ENCODE peak calls at places on chromosome 1, in seven cellular contexts. G, B, M, R, S, C and L are unnamed samples.

GRCh38 chr1:178633068-178633467 is 92.0 kb upstream of the RALGPS2 start:
- DNase-seq in G (no peak), B (no peak), M (no peak), R (peak; percentile 49), S (peak; percentile 60), C (no peak), L (peak; percentile 85)

GRCh38 chr1:111856411-111857135 is 100.9 kb downstream of the DDX20 start:
- DNase-seq in G (no peak), B (no peak), M (no peak), R (no peak), S (no peak), C (no peak), L (no peak)

GRCh38 chr1:19435851-19436465 is 49.4 kb downstream of the CAPZB start:
- DNase-seq in G (no peak), B (no peak), M (no peak), R (no peak), S (no peak), C (no peak), L (peak; percentile 84)

GRCh38 chr1:180981596-180982387 is 40.9 kb downstream of the STX6 start:
- DNase-seq in G (no peak), B (no peak), M (no peak), R (no peak), S (no peak), C (no peak), L (no peak)

GRCh38 chr1:59505596-59506028 is 208.7 kb downstream of the FGGY start:
- DNase-seq in G (no peak), B (no peak), M (no peak), R (no peak), S (no peak), C (no peak), L (no peak)

GRCh38 chr1:119635801-119636390 is 12.2 kb downstream of the ZNF697 start:
- DNase-seq in G (no peak), B (no peak), M (no peak), R (no peak), S (no peak), C (no peak), L (peak; percentile 49)

GRCh38 chr1:198318092-198318491 is 161.3 kb downstream of the NEK7 start:
- DNase-seq in G (no peak), B (no peak), M (no peak), R (no peak), S (no peak), C (no peak), L (no peak)

GRCh38 chr1:15260418-15261154 is 13.6 kb downstream of the FHAD1 start:
- DNase-seq in G (peak; percentile 14), B (no peak), M (no peak), R (no peak), S (no peak), C (no peak), L (peak; percentile 62)

GRCh38 chr1:1564278-1564677 is 10.4 kb downstream of the SSU72 start:
- DNase-seq in G (no peak), B (no peak), M (no peak), R (no peak), S (no peak), C (no peak), L (no peak)

GRCh38 chr1:15788624-15789301 is 18.7 kb downstream of the UQCRHL start:
- DNase-seq in G (no peak), B (no peak), M (no peak), R (no peak), S (no peak), C (no peak), L (peak; percentile 78)

GRCh38 chr1:168601051-168601450 is 24.6 kb downstream of the XCL1 start:
- DNase-seq in G (no peak), B (no peak), M (no peak), R (no peak), S (no peak), C (no peak), L (no peak)

GRCh38 chr1:27163093-27163492 is 8.2 kb upstream of the SLC9A1 start:
- DNase-seq in G (no peak), B (no peak), M (no peak), R (peak; percentile 90), S (no peak), C (no peak), L (no peak)

GRCh38 chr1:10253755-10254154 is 43.4 kb downstream of the KIF1B start:
- DNase-seq in G (no peak), B (no peak), M (no peak), R (peak; percentile 35), S (peak; percentile 63), C (no peak), L (peak; percentile 84)

GRCh38 chr1:39105061-39105840 is 79.1 kb downstream of the NDUFS5 start:
- DNase-seq in G (no peak), B (peak; percentile 82), M (peak; percentile 89), R (peak; percentile 38), S (no peak), C (peak; percentile 91), L (peak; percentile 76)

GRCh38 chr1:198155253-198155652 is 1.5 kb upstream of the NEK7 start:
- DNase-seq in G (no peak), B (no peak), M (no peak), R (peak; percentile 32), S (no peak), C (no peak), L (peak; percentile 83)

GRCh38 chr1:198771562-198772153 is 132.8 kb downstream of the PTPRC start:
- DNase-seq in G (no peak), B (peak; percentile 28), M (no peak), R (peak; percentile 42), S (peak; percentile 27), C (no peak), L (peak; percentile 78)

GRCh38 chr1:87474098-87474497 is 145.4 kb downstream of the LMO4 start:
- DNase-seq in G (no peak), B (no peak), M (no peak), R (no peak), S (no peak), C (no peak), L (no peak)

GRCh38 chr1:212293579-212293978 is 8.4 kb downstream of the PPP2R5A start:
- DNase-seq in G (no peak), B (no peak), M (no peak), R (no peak), S (no peak), C (no peak), L (peak; percentile 40)

GRCh38 chr1:212290608-212291007 is 5.4 kb downstream of the PPP2R5A start:
- DNase-seq in G (no peak), B (no peak), M (no peak), R (no peak), S (no peak), C (no peak), L (no peak)

GRCh38 chr1:212294983-212295382 is 9.8 kb downstream of the PPP2R5A start:
- DNase-seq in G (no peak), B (no peak), M (no peak), R (no peak), S (no peak), C (no peak), L (no peak)

GRCh38 chr1:212291505-212292134 is 6.4 kb downstream of the PPP2R5A start:
- DNase-seq in G (no peak), B (no peak), M (no peak), R (peak; percentile 44), S (no peak), C (no peak), L (peak; percentile 68)

GRCh38 chr1:212292250-212292924 is 7.2 kb downstream of the PPP2R5A start:
- DNase-seq in G (no peak), B (no peak), M (no peak), R (no peak), S (no peak), C (no peak), L (no peak)
- H3K4me3 ChIP-seq in G (no peak overlapping the region), B (no peak overlapping the region), M (no peak overlapping the region), R (no peak overlapping the region), S (no peak overlapping the region), C (no peak overlapping the region), L (no peak overlapping the region)

GRCh38 chr1:88976235-88976634 is 16.2 kb downstream of the KYAT3 start:
- DNase-seq in G (no peak), B (no peak), M (no peak), R (no peak), S (no peak), C (no peak), L (no peak)

GRCh38 chr1:88979054-88979748 is 13.2 kb downstream of the KYAT3 start:
- DNase-seq in G (no peak), B (no peak), M (no peak), R (no peak), S (no peak), C (no peak), L (no peak)

GRCh38 chr1:88973520-88974137 is 18.8 kb downstream of the KYAT3 start:
- DNase-seq in G (no peak), B (peak; percentile 28), M (no peak), R (peak; percentile 25), S (no peak), C (no peak), L (peak; percentile 73)
- TF ChIP-seq CTCF in G (peak; percentile 15), B (peak; percentile 58), M (peak; percentile 47), R (peak; percentile 52), S (peak; percentile 65), C (peak; percentile 62), L (peak; percentile 45)

DNA sequence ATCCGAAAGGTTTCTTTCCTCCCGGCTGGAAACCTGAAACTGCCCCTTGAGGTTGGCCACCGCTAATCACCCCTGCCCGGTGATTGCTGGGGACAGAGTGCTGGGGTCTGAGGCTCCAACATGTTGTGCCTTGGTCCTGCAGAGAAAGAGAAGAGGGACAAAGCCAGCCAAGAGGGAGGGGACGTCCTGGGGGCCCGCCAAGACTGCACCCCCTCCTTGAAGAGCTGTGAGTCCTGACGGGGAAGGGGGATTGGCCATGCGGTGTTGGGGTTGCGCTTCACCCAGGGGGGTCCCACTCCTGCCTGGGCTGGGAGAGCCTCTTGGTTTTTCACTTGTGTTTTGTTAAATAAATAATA is 19.5 kb downstream of the LDLRAP1 start:
- DNase-seq in G (no peak), B (no peak), M (no peak), R (no peak), S (no peak), C (peak; percentile 78), L (no peak)
- H3K4me3 ChIP-seq in G (no peak overlapping the region), B (no peak overlapping the region), M (no peak overlapping the region), R (no peak overlapping the region), S (no peak overlapping the region), C (peak overlapping the region; percentile 23), L (no peak overlapping the region)

DNA sequence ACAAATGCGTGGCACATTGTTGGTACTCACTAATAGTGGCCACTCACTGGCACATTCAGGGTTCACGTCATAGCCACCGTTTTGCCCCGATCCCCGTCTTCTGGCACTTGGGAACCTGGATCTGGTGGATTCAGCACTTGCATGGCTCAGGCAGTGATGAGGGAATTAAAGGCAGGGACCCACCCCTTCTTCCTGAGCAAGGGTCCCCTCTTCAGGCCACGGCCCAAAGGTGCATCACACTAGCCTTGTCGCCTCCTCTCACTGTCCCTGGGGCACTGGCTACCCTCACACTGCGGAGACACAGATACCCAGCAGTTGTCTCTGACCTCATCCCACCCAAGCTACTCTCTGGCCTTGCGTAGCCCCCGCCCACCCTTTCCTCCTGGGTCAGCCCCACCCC is 19.9 kb upstream of the LDLRAP1 start:
- DNase-seq in G (no peak), B (no peak), M (no peak), R (no peak), S (no peak), C (no peak), L (peak; percentile 34)
- TF ChIP-seq CTCF in G (no peak), B (peak; percentile 20), M (no peak), R (no peak), S (no peak), C (no peak), L (peak; percentile 21)